ENCODE peak calls at places on chromosomes 2 and 18, in nine cellular contexts. W is tibial artery; F is A549; Y is bronchial epithelial cell; R is AG04450; Z is epithelial cell of esophagus; M is CD8-positive, alpha-beta T cell; T is CD8-positive, alpha-beta memory T cell; E is trophoblast cell. U is an unnamed sample.

GRCh38 chr2:231487197-231487596 is 22.9 kb upstream of the NCL start:
- DNase-seq in W (no peak), F (no peak), Y (no peak), R (no peak), Z (no peak), M (no peak), T (no peak), E (no peak), U (no peak)

GRCh38 chr2:137706786-137707613 is 257.3 kb upstream of the HNMT start:
- DNase-seq in W (peak), F (no peak), Y (no peak), R (no peak), Z (peak), M (no peak), T (no peak), E (no peak), U (no peak)

GRCh38 chr2:133717497-133717896 is 149.2 kb upstream of the NCKAP5 start:
- DNase-seq in W (no peak), F (no peak), Y (no peak), R (no peak), Z (no peak), M (no peak), T (no peak), E (no peak), U (no peak)

GRCh38 chr2:88464166-88464565 is 11.7 kb upstream of the FOXI3 start:
- DNase-seq in W (no peak), F (no peak), Y (no peak), R (no peak), Z (no peak), M (no peak), T (no peak), E (no peak), U (no peak)

GRCh38 chr18:79645291-79645983 is 34.2 kb upstream of the CTDP1 start:
- DNase-seq in W (no peak), F (no peak), Y (no peak), R (no peak), Z (no peak), M (no peak), T (no peak), E (no peak), U (no peak)

GRCh38 chr2:138086556-138086955 is 122.3 kb downstream of the HNMT start:
- DNase-seq in W (no peak), F (no peak), Y (no peak), R (no peak), Z (no peak), M (no peak), T (no peak), E (no peak), U (no peak)

GRCh38 chr2:230205034-230205433 is 14.8 kb downstream of the SP110 start:
- DNase-seq in W (no peak), F (no peak), Y (peak), R (no peak), Z (peak), M (no peak), T (no peak), E (no peak), U (no peak)

GRCh38 chr2:133660511-133660910 is 92.2 kb upstream of the NCKAP5 start:
- DNase-seq in W (no peak), F (no peak), Y (no peak), R (no peak), Z (no peak), M (no peak), T (no peak), E (no peak), U (no peak)

GRCh38 chr2:159557437-159558034 is 58.8 kb downstream of the BAZ2B start:
- DNase-seq in W (no peak), F (no peak), Y (peak), R (no peak), Z (peak), M (no peak), T (no peak), E (peak), U (peak)

GRCh38 chr2:47311764-47312503 is 91.0 kb upstream of the MSH2 start:
- DNase-seq in W (no peak), F (no peak), Y (no peak), R (no peak), Z (no peak), M (no peak), T (no peak), E (no peak), U (no peak)

GRCh38 chr18:9851511-9851910 is 34.3 kb upstream of the TXNDC2 start:
- DNase-seq in W (no peak), F (no peak), Y (peak), R (no peak), Z (peak), M (no peak), T (no peak), E (no peak), U (no peak)

GRCh38 chr2:31411771-31412170 is 2.8 kb downstream of the XDH start:
- DNase-seq in W (no peak), F (no peak), Y (peak), R (no peak), Z (peak), M (no peak), T (no peak), E (no peak), U (no peak)

GRCh38 chr2:238864207-238865014 is 16.5 kb downstream of the TWIST2 start:
- DNase-seq in W (peak), F (peak), Y (peak), R (peak), Z (peak), M (no peak), T (no peak), E (peak), U (peak)

GRCh38 chr2:140502951-140503630 is 1627.7 kb downstream of the LRP1B start:
- DNase-seq in W (no peak), F (no peak), Y (peak), R (peak), Z (peak), M (no peak), T (no peak), E (no peak), U (peak)

GRCh38 chr2:150495993-150496627 is 8.6 kb upstream of the RND3 start:
- DNase-seq in W (no peak), F (no peak), Y (peak), R (peak), Z (peak), M (no peak), T (no peak), E (peak), U (no peak)

GRCh38 chr2:15984367-15985255 is 44.3 kb downstream of the MYCN start:
- DNase-seq in W (no peak), F (no peak), Y (no peak), R (no peak), Z (no peak), M (no peak), T (no peak), E (no peak), U (no peak)

GRCh38 chr2:231162036-231162345 is 36.4 kb upstream of the ARMC9 start:
- DNase-seq in W (no peak), F (no peak), Y (no peak), R (peak), Z (no peak), M (no peak), T (no peak), E (peak), U (peak)

GRCh38 chr18:70154591-70155194 is 50.8 kb downstream of the RTTN start:
- DNase-seq in W (no peak), F (no peak), Y (no peak), R (peak), Z (no peak), M (no peak), T (no peak), E (peak), U (no peak)

GRCh38 chr2:75494137-75494769 is 66.5 kb downstream of the EVA1A start:
- DNase-seq in W (no peak), F (no peak), Y (no peak), R (no peak), Z (no peak), M (no peak), T (no peak), E (no peak), U (no peak)

GRCh38 chr2:203164311-203164935 is 74.4 kb upstream of the CYP20A1 start:
- DNase-seq in W (no peak), F (no peak), Y (no peak), R (peak), Z (no peak), M (no peak), T (no peak), E (no peak), U (no peak)

GRCh38 chr2:62215306-62216064 is 19.6 kb downstream of the B3GNT2 start:
- DNase-seq in W (no peak), F (no peak), Y (no peak), R (no peak), Z (no peak), M (no peak), T (no peak), E (peak), U (no peak)

GRCh38 chr18:75483662-75484061 is 56.2 kb upstream of the SMIM21 start:
- DNase-seq in W (no peak), F (no peak), Y (no peak), R (no peak), Z (no peak), M (no peak), T (no peak), E (no peak), U (no peak)

GRCh38 chr2:167935803-167936110 is 311.6 kb downstream of the STK39 start:
- DNase-seq in W (no peak), F (no peak), Y (no peak), R (no peak), Z (no peak), M (no peak), T (no peak), E (no peak), U (no peak)

GRCh38 chr18:43486462-43486861 is 209.2 kb upstream of the SYT4 start:
- DNase-seq in W (no peak), F (no peak), Y (no peak), R (no peak), Z (peak), M (no peak), T (no peak), E (no peak), U (no peak)

GRCh38 chr2:127638361-127639110 is 7.4 kb upstream of the GPR17 start:
- DNase-seq in W (no peak), F (no peak), Y (peak), R (no peak), Z (peak), M (no peak), T (no peak), E (peak), U (no peak)

GRCh38 chr2:105849431-105850179 is 104.9 kb downstream of the NCK2 start:
- DNase-seq in W (no peak), F (no peak), Y (no peak), R (no peak), Z (no peak), M (no peak), T (no peak), E (no peak), U (no peak)

GRCh38 chr18:76467371-76468190 is 27.5 kb downstream of the ZNF516 start:
- DNase-seq in W (no peak), F (no peak), Y (no peak), R (no peak), Z (no peak), M (no peak), T (peak), E (no peak), U (no peak)

GRCh38 chr2:229376866-229377265 is 105.8 kb upstream of the PID1 start:
- DNase-seq in W (no peak), F (no peak), Y (peak), R (no peak), Z (peak), M (no peak), T (no peak), E (peak), U (no peak)

GRCh38 chr2:163681765-163682164 is 54.0 kb downstream of the FIGN start:
- DNase-seq in W (no peak), F (no peak), Y (no peak), R (no peak), Z (no peak), M (no peak), T (no peak), E (no peak), U (no peak)

GRCh38 chr18:78625446-78625845 is 354.2 kb upstream of the SALL3 start:
- DNase-seq in W (peak), F (no peak), Y (no peak), R (no peak), Z (no peak), M (no peak), T (no peak), E (no peak), U (no peak)

GRCh38 chr2:30287190-30287589 is 55.9 kb downstream of the LBH start:
- DNase-seq in W (peak), F (no peak), Y (no peak), R (no peak), Z (no peak), M (no peak), T (no peak), E (no peak), U (no peak)

GRCh38 chr18:48944634-48945033 is 6.1 kb downstream of the SMAD7 start:
- DNase-seq in W (no peak), F (no peak), Y (peak), R (no peak), Z (no peak), M (no peak), T (no peak), E (no peak), U (no peak)

DNA sequence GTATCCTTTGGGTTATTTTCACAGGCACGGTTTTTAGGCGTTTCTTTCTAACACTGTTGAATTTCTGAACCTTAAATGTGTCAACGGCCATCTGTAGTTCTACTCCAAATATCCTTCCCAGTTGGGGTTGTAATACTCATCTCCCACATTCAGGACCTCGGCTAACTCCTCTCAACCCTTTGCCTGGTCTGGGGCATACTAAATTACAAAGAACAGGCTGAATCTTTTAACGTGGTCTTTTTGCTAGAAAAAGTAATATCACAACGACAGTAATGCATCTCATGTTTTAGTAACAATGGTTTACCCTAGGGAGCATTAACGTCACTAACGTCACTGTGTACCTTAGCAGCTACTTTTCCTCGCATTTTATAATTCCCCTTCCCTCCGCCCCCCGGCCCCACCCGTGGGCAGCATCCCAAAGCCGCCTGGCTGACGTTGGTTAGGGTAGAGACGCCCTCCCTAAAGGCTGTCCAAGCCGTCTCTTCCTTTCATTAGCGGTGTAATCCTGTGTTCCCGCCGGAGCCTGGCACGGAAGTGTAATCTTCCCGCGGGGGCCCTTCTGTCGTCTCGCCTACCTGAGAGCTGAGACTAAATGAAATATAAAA is 2.0 kb downstream of the RPRM start:
- DNase-seq in W (no peak), F (no peak), Y (no peak), R (no peak), Z (no peak), M (no peak), T (no peak), E (no peak), U (no peak)
- H3K4me3 ChIP-seq in W (peak), F (no peak), Y (no peak), R (no peak), Z (no peak), M (no peak), T (no peak), E (peak), U (no peak)

DNA sequence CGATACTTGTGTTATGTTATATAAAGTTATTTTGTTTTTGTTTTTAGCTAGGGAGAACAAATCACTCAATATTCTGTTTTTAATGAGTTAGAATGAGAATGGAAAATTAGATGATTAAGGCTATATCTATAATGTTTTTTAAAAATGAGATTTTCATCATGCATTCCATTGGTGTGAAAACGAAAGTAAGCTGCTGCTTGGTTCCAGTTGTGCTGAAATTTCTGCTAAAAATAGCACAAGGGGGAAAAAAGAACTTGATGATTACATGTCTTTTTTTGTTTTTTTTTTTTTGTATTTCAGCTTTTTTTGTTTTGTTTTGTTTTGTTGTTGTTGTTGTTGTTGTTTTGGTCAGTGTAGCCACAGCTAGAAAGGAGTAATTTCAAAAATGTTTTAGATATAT is 242.6 kb upstream of the KCNJ3 start:
- DNase-seq in W (no peak), F (no peak), Y (no peak), R (no peak), Z (no peak), M (no peak), T (no peak), E (peak), U (no peak)
- H3K4me3 ChIP-seq in W (peak), F (no peak), Y (no peak), R (no peak), Z (no peak), M (no peak), T (no peak), E (no peak), U (no peak)

GRCh38 chr18:31250902-31251301 is 67.1 kb upstream of the DSG1 start:
- DNase-seq in W (no peak), F (no peak), Y (peak), R (no peak), Z (peak), M (no peak), T (no peak), E (no peak), U (no peak)
- H3K4me3 ChIP-seq in W (no peak), F (no peak), Y (no peak), R (no peak), Z (no peak), M (no peak), T (no peak), E (no peak), U (no peak)

GRCh38 chr2:45668509-45668908 is 17.0 kb downstream of the PRKCE start:
- DNase-seq in W (no peak), F (no peak), Y (no peak), R (no peak), Z (no peak), M (no peak), T (no peak), E (peak), U (no peak)
- H3K4me3 ChIP-seq in W (no peak), F (no peak), Y (no peak), R (no peak), Z (no peak), M (no peak), T (no peak), E (no peak), U (no peak)

DNA sequence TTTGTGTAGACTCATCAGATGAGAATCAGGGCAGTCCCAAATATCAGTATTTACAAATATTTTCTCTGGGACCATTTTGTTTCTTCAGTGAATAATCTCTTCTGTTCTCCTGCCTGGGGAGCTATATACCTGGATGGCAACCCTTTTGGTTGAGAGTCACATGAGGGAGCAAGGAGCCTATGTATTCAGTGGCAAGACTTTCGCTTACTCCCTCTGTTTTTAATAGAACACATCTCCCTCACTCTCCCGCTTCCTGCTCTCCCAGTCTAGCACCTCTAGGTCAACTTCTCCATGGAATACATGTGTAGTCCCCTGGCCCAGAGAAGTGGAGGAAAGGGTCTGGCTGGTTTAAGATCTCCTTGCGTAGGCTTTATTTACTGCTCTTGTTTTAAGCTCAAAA is 600.3 kb downstream of the CCDC85A start:
- DNase-seq in W (no peak), F (no peak), Y (no peak), R (no peak), Z (no peak), M (no peak), T (no peak), E (no peak), U (no peak)
- H3K4me3 ChIP-seq in W (no peak), F (no peak), Y (no peak), R (no peak), Z (no peak), M (no peak), T (no peak), E (no peak), U (no peak)